ENCODE peak calls at places on chromosomes 12 and 14, in seven cellular contexts. D, Z, A, I, Q, P and J are unnamed samples.

GRCh38 chr12:58148405-58148804 is 207.0 kb downstream of the ATP23 start:
- DNase-seq in Q (no peak), I (peak; percentile 18), D (no peak), A (no peak), Z (peak; percentile 67), P (no peak), J (no peak)

GRCh38 chr14:35696119-35696518 is 113.0 kb downstream of the RALGAPA1 start:
- DNase-seq in A (peak; percentile 52), Z (no peak), Q (no peak), D (no peak), P (no peak), I (no peak), J (no peak)

GRCh38 chr14:92680781-92681650 is 67.4 kb downstream of the LGMN start:
- DNase-seq in Z (peak; percentile 84), A (peak; percentile 63), Q (peak; percentile 91), P (peak; percentile 63), D (peak; percentile 76), I (peak; percentile 72), J (peak; percentile 86)

GRCh38 chr12:109310247-109311125 is 1.4 kb upstream of the FOXN4 start:
- DNase-seq in D (no peak), P (no peak), I (no peak), Z (no peak), Q (no peak), A (no peak), J (no peak)

GRCh38 chr12:124493809-124494750 is 73.3 kb downstream of the NCOR2 start:
- DNase-seq in D (no peak), A (no peak), Q (peak; percentile 81), I (no peak), Z (no peak), P (no peak), J (peak; percentile 47)

GRCh38 chr12:1566449-1567135 is 27.8 kb downstream of the FBXL14 start:
- DNase-seq in Q (no peak), D (no peak), I (no peak), P (no peak), A (no peak), Z (no peak), J (no peak)

GRCh38 chr12:111180830-111181726 is 187.8 kb downstream of the PHETA1 start:
- DNase-seq in Z (peak; percentile 83), P (peak; percentile 44), A (peak; percentile 60), Q (peak; percentile 67), D (peak; percentile 89), I (peak; percentile 57), J (peak; percentile 47)

GRCh38 chr12:12282761-12283160 is 15.9 kb upstream of the LRP6 start:
- DNase-seq in Q (no peak), P (no peak), D (no peak), Z (peak; percentile 76), I (no peak), A (no peak), J (no peak)

GRCh38 chr14:26730929-26731618 is 133.2 kb upstream of the NOVA1 start:
- DNase-seq in P (no peak), Z (peak; percentile 53), D (no peak), A (no peak), I (no peak), Q (no peak), J (no peak)

GRCh38 chr14:50083467-50084337 is 32.7 kb downstream of the VCPKMT start:
- DNase-seq in I (no peak), P (no peak), Z (no peak), Q (no peak), D (no peak), A (no peak), J (no peak)

GRCh38 chr14:58738876-58739275 is 101.1 kb downstream of the DACT1 start:
- DNase-seq in P (no peak), Q (no peak), I (no peak), Z (no peak), A (no peak), D (no peak), J (no peak)

GRCh38 chr12:127257366-127257935 is 1009.5 kb upstream of the TMEM132C start:
- DNase-seq in P (no peak), I (no peak), Z (peak; percentile 17), A (no peak), Q (no peak), D (no peak), J (no peak)

GRCh38 chr14:104277416-104278213 is 139.2 kb downstream of the KIF26A start:
- DNase-seq in D (no peak), Z (no peak), I (peak; percentile 3), A (peak; percentile 3), Q (peak; percentile 28), P (no peak), J (peak; percentile 28)

GRCh38 chr12:94534761-94535613 is 75.3 kb upstream of the CEP83 start:
- DNase-seq in P (no peak), D (no peak), Q (no peak), I (no peak), A (no peak), Z (no peak), J (no peak)

GRCh38 chr12:6345319-6346071 is 3.6 kb upstream of the TNFRSF1A start:
- DNase-seq in D (peak; percentile 80), P (no peak), I (peak; percentile 86), Q (peak; percentile 88), Z (peak; percentile 96), A (peak; percentile 98), J (no peak)

GRCh38 chr12:14825256-14825655 is 11.3 kb upstream of the SMCO3 start:
- DNase-seq in Q (no peak), Z (no peak), I (no peak), P (no peak), A (no peak), D (no peak), J (no peak)

GRCh38 chr12:87117516-87117915 is 861.3 kb upstream of the MGAT4C start:
- DNase-seq in P (no peak), Z (no peak), I (no peak), Q (no peak), D (no peak), A (no peak), J (no peak)

GRCh38 chr14:87847216-87847615 is 145.8 kb downstream of the GALC start:
- DNase-seq in I (no peak), P (no peak), Q (no peak), D (no peak), Z (no peak), A (no peak), J (no peak)

GRCh38 chr12:64088431-64089349 is 133.4 kb downstream of the KICS2 start:
- DNase-seq in D (peak; percentile 74), P (peak; percentile 30), Q (peak; percentile 76), I (peak; percentile 65), A (peak; percentile 92), Z (peak; percentile 95), J (peak; percentile 72)

GRCh38 chr14:93906341-93907329 is 20.5 kb upstream of the FAM181A start:
- DNase-seq in P (peak; percentile 66), Z (peak; percentile 52), D (no peak), I (peak; percentile 45), A (peak; percentile 38), Q (peak; percentile 80), J (no peak)

GRCh38 chr12:52081263-52081733 is 1.8 kb downstream of the SMIM41 start:
- DNase-seq in I (no peak), P (no peak), Z (no peak), D (no peak), A (no peak), Q (peak; percentile 79), J (no peak)

DNA sequence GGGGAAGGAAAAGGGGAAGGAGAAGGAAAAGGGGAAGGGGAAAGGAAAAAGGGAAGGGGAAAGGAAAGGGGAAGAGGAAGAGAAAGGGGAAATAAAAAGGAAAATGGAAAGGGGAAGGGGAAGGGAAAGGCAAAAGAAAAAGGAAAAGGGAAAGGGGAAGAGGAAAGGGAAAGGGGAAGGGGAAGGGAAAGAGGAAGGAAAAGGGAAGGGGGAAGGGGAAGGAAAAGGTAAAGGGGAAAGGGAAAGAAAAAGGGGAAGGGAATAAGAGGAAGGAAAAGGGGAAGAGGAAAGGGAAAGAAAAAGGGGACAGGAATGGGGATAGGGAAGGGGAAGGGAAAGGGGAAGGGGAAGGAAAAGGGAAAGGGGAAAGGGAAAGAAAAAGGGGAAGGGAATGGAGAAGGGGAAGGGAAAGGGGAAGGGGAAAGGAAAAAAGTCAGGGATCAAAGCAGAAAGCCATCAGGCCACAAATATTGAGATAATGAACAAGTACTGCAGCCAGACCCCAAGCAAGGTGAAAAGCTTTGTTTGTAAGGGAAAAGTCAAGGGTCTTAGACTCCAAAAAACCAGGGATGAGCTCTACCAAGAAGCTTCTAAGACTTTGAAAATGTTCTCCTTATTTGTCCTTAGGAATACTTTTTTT is 20.0 kb downstream of the DICER1 start:
- DNase-seq in I (no peak), A (no peak), D (no peak), P (no peak), Q (no peak), Z (no peak), J (no peak)
- H3K4me1 ChIP-seq in I (peaks cover 3% of the 10 kb centered on the region), A (peaks cover 60% of the 10 kb centered on the region), D (no peaks in the 10 kb centered on the region), P (peaks cover 46% of the 10 kb centered on the region), Q (peaks cover 12% of the 10 kb centered on the region), Z (no peaks in the 10 kb centered on the region), J (peaks cover 65% of the 10 kb centered on the region)

GRCh38 chr14:106489112-106489881 is 962.9 kb downstream of the TMEM121 start:
- DNase-seq in D (no peak), A (no peak), Q (no peak), Z (no peak), I (no peak), P (no peak), J (no peak)
- H3K9me3 ChIP-seq in D (no peaks in the 10 kb centered on the region), A (no peaks in the 10 kb centered on the region), Q (no peaks in the 10 kb centered on the region), Z (no peaks in the 10 kb centered on the region), I (no peaks in the 10 kb centered on the region), P (no peaks in the 10 kb centered on the region), J (no peaks in the 10 kb centered on the region)

GRCh38 chr12:129903956-129904769 is at the start of gene TMEM132D:
- DNase-seq in Q (no peak), D (no peak), Z (no peak), A (no peak), P (no peak), I (no peak), J (no peak)
- TF ChIP-seq CTCF in Q (no peak), D (no peak), Z (no peak), A (no peak), P (no peak), I (no peak), J (no peak)

GRCh38 chr12:116540617-116541152 is 18.5 kb upstream of the MAP1LC3B2 start:
- DNase-seq in I (no peak), A (no peak), P (no peak), D (no peak), Z (peak; percentile 52), Q (no peak), J (no peak)

GRCh38 chr12:116538076-116538591 is 21.0 kb upstream of the MAP1LC3B2 start:
- DNase-seq in P (no peak), Z (no peak), I (no peak), A (no peak), Q (no peak), D (no peak), J (no peak)

GRCh38 chr12:116538682-116539264 is 20.4 kb upstream of the MAP1LC3B2 start:
- DNase-seq in I (no peak), Z (no peak), D (no peak), Q (no peak), P (no peak), A (no peak), J (no peak)

GRCh38 chr12:116539905-116540482 is 19.2 kb upstream of the MAP1LC3B2 start:
- DNase-seq in Q (no peak), P (peak; percentile 57), D (no peak), I (peak; percentile 74), A (no peak), Z (peak; percentile 70), J (no peak)

DNA sequence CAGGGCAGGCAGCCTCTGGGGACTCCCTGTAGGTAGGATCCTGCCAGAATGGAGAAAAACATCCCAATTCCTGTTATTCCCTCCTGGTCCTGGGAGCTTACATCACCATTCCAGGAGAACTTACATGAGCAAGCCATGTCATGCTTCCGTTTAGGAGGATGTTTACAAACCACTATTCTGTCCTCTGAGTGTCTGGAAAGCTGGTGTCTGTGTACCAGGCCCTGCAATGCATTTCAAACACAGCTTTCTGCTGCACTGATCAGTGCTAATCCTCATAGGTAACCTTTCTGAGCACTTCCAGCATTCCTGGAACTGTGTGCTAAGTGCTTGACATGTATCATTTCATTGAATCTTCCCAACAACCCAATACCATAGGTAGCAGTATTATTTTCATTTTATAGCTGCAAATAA is 19.8 kb upstream of the MAP1LC3B2 start:
- DNase-seq in Q (no peak), Z (no peak), P (no peak), A (no peak), D (no peak), I (no peak), J (no peak)
- H3K4me1 ChIP-seq in Q (no peaks in the 10 kb centered on the region), Z (no peaks in the 10 kb centered on the region), P (peaks cover 14% of the 10 kb centered on the region), A (peaks cover 26% of the 10 kb centered on the region), D (no peaks in the 10 kb centered on the region), I (no peaks in the 10 kb centered on the region), J (peaks cover 22% of the 10 kb centered on the region)